ENCODE peak calls at places on chromosomes 11 and 22, in five cellular contexts. A, V, T, F and H are unnamed samples.

GRCh38 chr22:42901790-42902508 is 44.9 kb upstream of the ARFGAP3 start:
- DNase-seq in V (no peak), T (no peak), A (no peak), F (no peak), H (no peak)

GRCh38 chr22:46651316-46651715 is 31.1 kb downstream of the GRAMD4 start:
- DNase-seq in A (no peak), T (no peak), F (no peak), V (no peak), H (no peak)

GRCh38 chr11:3984896-3985295 is 109.7 kb upstream of the RRM1 start:
- DNase-seq in T (peak; percentile 9), A (no peak), V (peak; percentile 26), F (peak; percentile 20), H (peak; percentile 42)

GRCh38 chr22:38046070-38046748 is 11.0 kb upstream of the PICK1 start:
- DNase-seq in T (no peak), V (peak; percentile 54), F (no peak), A (no peak), H (no peak)

GRCh38 chr11:75270896-75271415 is 30.4 kb downstream of the TPBGL start:
- DNase-seq in T (peak; percentile 22), V (no peak), F (no peak), A (no peak), H (peak; percentile 44)

GRCh38 chr11:11789735-11790369 is 51.9 kb upstream of the USP47 start:
- DNase-seq in A (no peak), V (no peak), T (no peak), F (peak; percentile 26), H (no peak)

GRCh38 chr11:68311155-68312116 is 955 bp upstream of the LRP5 start:
- DNase-seq in T (no peak), V (no peak), A (no peak), F (no peak), H (no peak)

GRCh38 chr11:73477518-73477917 is 101.3 kb downstream of the RELT start:
- DNase-seq in V (no peak), A (no peak), T (no peak), F (no peak), H (no peak)

GRCh38 chr11:69380451-69380901 is 86.5 kb downstream of the MYEOV start:
- DNase-seq in T (no peak), F (no peak), V (no peak), A (no peak), H (no peak)

DNA sequence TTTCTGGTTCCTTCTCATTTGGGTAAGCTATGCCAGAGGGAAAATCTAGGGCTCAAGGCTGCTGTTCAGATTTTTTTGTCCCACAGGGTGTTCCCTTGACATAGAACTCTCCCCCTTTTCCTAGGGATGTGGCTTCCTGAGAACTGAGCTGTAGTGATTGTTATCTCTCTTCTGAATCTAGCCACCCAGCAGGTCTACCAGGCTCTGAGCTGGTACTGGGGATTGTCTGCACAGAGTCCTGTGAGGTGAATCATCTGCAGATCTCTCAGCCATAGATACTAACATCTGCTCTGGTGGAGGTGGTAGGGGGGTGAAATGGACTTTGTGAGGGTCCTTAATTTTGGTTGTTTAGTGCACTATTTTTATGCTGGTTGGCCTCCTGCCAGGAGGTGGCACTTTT is 167.3 kb upstream of the PGR start:
- DNase-seq in T (no peak), A (no peak), V (no peak), F (no peak), H (no peak)
- H3K4me1 ChIP-seq in T (no peaks in the 10 kb centered on the region), A (no peaks in the 10 kb centered on the region), V (no peaks in the 10 kb centered on the region), F (no peaks in the 10 kb centered on the region), H (no peaks in the 10 kb centered on the region)

GRCh38 chr11:85749884-85750283 is 61.1 kb downstream of the SYTL2 start:
- DNase-seq in F (no peak), A (no peak), V (no peak), T (no peak), H (no peak)

GRCh38 chr11:85750646-85751045 is 60.3 kb downstream of the SYTL2 start:
- DNase-seq in A (no peak), T (peak; percentile 49), F (no peak), V (no peak), H (no peak)

GRCh38 chr11:85752201-85752889 is 58.6 kb downstream of the SYTL2 start:
- DNase-seq in F (no peak), V (no peak), A (no peak), T (no peak), H (peak; percentile 70)

GRCh38 chr11:85752890-85753581 is 57.9 kb downstream of the SYTL2 start:
- DNase-seq in T (peak; percentile 98), F (no peak), A (no peak), V (no peak), H (peak; percentile 97)

GRCh38 chr11:85751738-85752137 is 59.2 kb downstream of the SYTL2 start:
- DNase-seq in V (no peak), F (no peak), T (no peak), A (no peak), H (no peak)
- H3K27ac ChIP-seq in V (no peak overlapping the region), F (no peak overlapping the region), T (peak overlapping the region; percentile 54), A (no peak overlapping the region), H (peak overlapping the region; percentile 66)

DNA sequence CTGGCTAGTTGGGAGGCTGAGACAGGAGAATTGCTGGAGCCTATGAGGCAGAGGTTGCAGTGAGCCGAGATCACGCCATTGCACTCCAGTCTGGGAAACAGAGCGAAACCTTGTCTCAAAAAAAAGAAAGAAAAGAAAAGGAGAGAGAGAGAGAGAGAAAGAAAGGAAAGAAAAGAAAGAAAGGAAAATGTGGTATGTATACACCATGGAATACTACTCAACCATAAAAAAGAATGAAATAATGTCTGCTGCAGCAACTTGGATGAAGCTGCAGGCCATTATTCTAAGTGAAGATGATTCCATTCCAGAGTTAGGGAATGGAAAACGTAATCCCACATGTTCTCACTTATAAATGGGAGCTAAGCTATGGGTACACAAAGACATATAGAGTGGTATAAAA is 30.8 kb downstream of the TTC28 start:
- DNase-seq in V (no peak), T (no peak), F (no peak), A (no peak), H (no peak)
- H3K4me3 ChIP-seq in V (no peak overlapping the region), T (no peak overlapping the region), F (no peak overlapping the region), A (no peak overlapping the region), H (no peak overlapping the region)

GRCh38 chr22:23275751-23276150 is 95.4 kb downstream of the BCR start:
- DNase-seq in T (no peak), A (no peak), V (no peak), F (no peak), H (no peak)
- H3K4me1 ChIP-seq in T (no peaks in the 10 kb centered on the region), A (no peaks in the 10 kb centered on the region), V (no peaks in the 10 kb centered on the region), F (no peaks in the 10 kb centered on the region), H (no peaks in the 10 kb centered on the region)

GRCh38 chr11:96967616-96968015 is 577.8 kb downstream of the JRKL start:
- DNase-seq in V (no peak), F (no peak), T (no peak), A (no peak), H (no peak)

GRCh38 chr11:96963375-96963774 is 573.6 kb downstream of the JRKL start:
- DNase-seq in A (no peak), V (no peak), F (no peak), T (no peak), H (no peak)

GRCh38 chr11:96964661-96965060 is 574.8 kb downstream of the JRKL start:
- DNase-seq in F (no peak), V (no peak), T (no peak), A (no peak), H (no peak)

DNA sequence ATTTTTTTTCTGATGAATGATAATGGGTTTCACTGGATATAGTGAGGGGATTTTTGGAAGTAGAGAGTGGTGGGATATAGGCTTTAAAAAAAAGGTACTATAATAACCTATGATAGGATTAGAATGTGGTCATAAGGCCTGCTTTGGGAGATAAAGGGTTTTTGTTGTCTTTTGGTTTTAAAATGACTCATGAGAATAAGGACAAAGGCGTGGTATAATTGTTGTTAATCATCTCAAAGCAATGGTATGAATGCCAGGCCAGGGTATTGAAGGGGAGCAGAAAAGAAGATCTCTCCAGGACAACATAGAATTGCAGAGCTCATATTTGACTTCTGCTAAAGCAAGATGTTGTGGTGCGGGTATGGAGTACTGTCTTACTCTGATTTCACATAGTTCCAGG is 579.4 kb downstream of the JRKL start:
- DNase-seq in V (no peak), F (no peak), T (no peak), A (no peak), H (no peak)
- H3K27ac ChIP-seq in V (no peak overlapping the region), F (no peak overlapping the region), T (no peak overlapping the region), A (no peak overlapping the region), H (no peak overlapping the region)